ENCODE peak calls at places on chromosomes 4 and X, in ten cellular contexts. One of them, this sample, is unnamed. For H3K9me3, the result is how much of the 10 kb centered on the place peaks cover.

GRCh38 chr4:83961575-83961974 is 425.7 kb downstream of the GPAT3 start:
- DNase-seq in fibroblast of lung: peak
- DNase-seq in IMR-90: peak
- DNase-seq in psoas muscle: no peak
- DNase-seq in CD8-positive, alpha-beta T cell: no peak
- DNase-seq in K562: no peak
- DNase-seq in HCT116: no peak
- DNase-seq in heart right ventricle: no peak
- DNase-seq in lung: no peak
- DNase-seq in CD4-positive, CD25-positive, alpha-beta regulatory T cell: no peak
- DNase-seq in this sample: no peak

GRCh38 chrX:47456080-47456479 is 26.9 kb downstream of the ZNF41 start:
- DNase-seq in fibroblast of lung: no peak
- DNase-seq in IMR-90: no peak
- DNase-seq in psoas muscle: peak
- DNase-seq in CD8-positive, alpha-beta T cell: no peak
- DNase-seq in K562: no peak
- DNase-seq in HCT116: no peak
- DNase-seq in heart right ventricle: peak
- DNase-seq in lung: no peak
- DNase-seq in CD4-positive, CD25-positive, alpha-beta regulatory T cell: no peak
- DNase-seq in this sample: no peak

GRCh38 chr4:140529434-140529833 is 5.5 kb downstream of the ELMOD2 start:
- DNase-seq in fibroblast of lung: no peak
- DNase-seq in IMR-90: no peak
- DNase-seq in psoas muscle: no peak
- DNase-seq in CD8-positive, alpha-beta T cell: no peak
- DNase-seq in K562: no peak
- DNase-seq in HCT116: no peak
- DNase-seq in heart right ventricle: no peak
- DNase-seq in lung: no peak
- DNase-seq in CD4-positive, CD25-positive, alpha-beta regulatory T cell: no peak
- DNase-seq in this sample: no peak

GRCh38 chr4:5972571-5972970 is 45.7 kb downstream of the C4orf50 start:
- DNase-seq in fibroblast of lung: no peak
- DNase-seq in IMR-90: no peak
- DNase-seq in psoas muscle: no peak
- DNase-seq in CD8-positive, alpha-beta T cell: no peak
- DNase-seq in K562: no peak
- DNase-seq in HCT116: no peak
- DNase-seq in heart right ventricle: no peak
- DNase-seq in lung: no peak
- DNase-seq in CD4-positive, CD25-positive, alpha-beta regulatory T cell: no peak
- DNase-seq in this sample: no peak

GRCh38 chr4:163846008-163846407 is 351.5 kb downstream of the TMA16 start:
- DNase-seq in fibroblast of lung: no peak
- DNase-seq in IMR-90: no peak
- DNase-seq in psoas muscle: no peak
- DNase-seq in CD8-positive, alpha-beta T cell: no peak
- DNase-seq in K562: no peak
- DNase-seq in HCT116: no peak
- DNase-seq in heart right ventricle: no peak
- DNase-seq in lung: no peak
- DNase-seq in CD4-positive, CD25-positive, alpha-beta regulatory T cell: no peak
- DNase-seq in this sample: no peak

GRCh38 chrX:65035451-65035779 is 59.2 kb upstream of the ZC4H2 start:
- DNase-seq in fibroblast of lung: peak
- DNase-seq in IMR-90: peak
- DNase-seq in psoas muscle: peak
- DNase-seq in CD8-positive, alpha-beta T cell: no peak
- DNase-seq in K562: peak
- DNase-seq in HCT116: no peak
- DNase-seq in heart right ventricle: peak
- DNase-seq in lung: no peak
- DNase-seq in CD4-positive, CD25-positive, alpha-beta regulatory T cell: no peak
- DNase-seq in this sample: no peak

GRCh38 chr4:84238247-84239090 is 260.6 kb downstream of the NKX6-1 start:
- DNase-seq in fibroblast of lung: peak
- DNase-seq in IMR-90: peak
- DNase-seq in psoas muscle: no peak
- DNase-seq in CD8-positive, alpha-beta T cell: no peak
- DNase-seq in K562: no peak
- DNase-seq in HCT116: no peak
- DNase-seq in heart right ventricle: no peak
- DNase-seq in lung: no peak
- DNase-seq in CD4-positive, CD25-positive, alpha-beta regulatory T cell: no peak
- DNase-seq in this sample: no peak

GRCh38 chrX:12690646-12691045 is 100.6 kb upstream of the PRPS2 start:
- DNase-seq in fibroblast of lung: no peak
- DNase-seq in IMR-90: no peak
- DNase-seq in psoas muscle: no peak
- DNase-seq in CD8-positive, alpha-beta T cell: no peak
- DNase-seq in K562: no peak
- DNase-seq in HCT116: no peak
- DNase-seq in heart right ventricle: no peak
- DNase-seq in lung: no peak
- DNase-seq in CD4-positive, CD25-positive, alpha-beta regulatory T cell: no peak
- DNase-seq in this sample: no peak

GRCh38 chr4:106343865-106344264 is 24.7 kb downstream of the GIMD1 start:
- DNase-seq in fibroblast of lung: no peak
- DNase-seq in IMR-90: no peak
- DNase-seq in psoas muscle: no peak
- DNase-seq in CD8-positive, alpha-beta T cell: no peak
- DNase-seq in K562: no peak
- DNase-seq in HCT116: no peak
- DNase-seq in heart right ventricle: no peak
- DNase-seq in lung: no peak
- DNase-seq in CD4-positive, CD25-positive, alpha-beta regulatory T cell: no peak
- DNase-seq in this sample: no peak

GRCh38 chrX:77514177-77514576 is 67.0 kb downstream of the FGF16 start:
- DNase-seq in fibroblast of lung: no peak
- DNase-seq in IMR-90: no peak
- DNase-seq in psoas muscle: no peak
- DNase-seq in CD8-positive, alpha-beta T cell: no peak
- DNase-seq in K562: no peak
- DNase-seq in HCT116: no peak
- DNase-seq in heart right ventricle: no peak
- DNase-seq in lung: no peak
- DNase-seq in CD4-positive, CD25-positive, alpha-beta regulatory T cell: no peak
- DNase-seq in this sample: no peak
- H3K9me3 ChIP-seq in fibroblast of lung: under half
- H3K9me3 ChIP-seq in IMR-90: under half
- H3K9me3 ChIP-seq in psoas muscle: under half
- H3K9me3 ChIP-seq in CD8-positive, alpha-beta T cell: under half
- H3K9me3 ChIP-seq in K562: under half
- H3K9me3 ChIP-seq in HCT116: under half
- H3K9me3 ChIP-seq in heart right ventricle: under half
- H3K9me3 ChIP-seq in lung: under half
- H3K9me3 ChIP-seq in CD4-positive, CD25-positive, alpha-beta regulatory T cell: under half
- H3K9me3 ChIP-seq in this sample: under half

GRCh38 chr4:8494218-8494617 is 53.6 kb downstream of the TRMT44 start:
- DNase-seq in fibroblast of lung: no peak
- DNase-seq in IMR-90: no peak
- DNase-seq in psoas muscle: no peak
- DNase-seq in CD8-positive, alpha-beta T cell: no peak
- DNase-seq in K562: no peak
- DNase-seq in HCT116: no peak
- DNase-seq in heart right ventricle: no peak
- DNase-seq in lung: no peak
- DNase-seq in CD4-positive, CD25-positive, alpha-beta regulatory T cell: no peak
- DNase-seq in this sample: no peak

GRCh38 chr4:8494983-8495548 is 54.5 kb downstream of the TRMT44 start:
- DNase-seq in fibroblast of lung: no peak
- DNase-seq in IMR-90: no peak
- DNase-seq in psoas muscle: no peak
- DNase-seq in CD8-positive, alpha-beta T cell: no peak
- DNase-seq in K562: no peak
- DNase-seq in HCT116: no peak
- DNase-seq in heart right ventricle: no peak
- DNase-seq in lung: no peak
- DNase-seq in CD4-positive, CD25-positive, alpha-beta regulatory T cell: no peak
- DNase-seq in this sample: no peak

GRCh38 chr4:8497762-8498161 is 57.2 kb downstream of the TRMT44 start:
- DNase-seq in fibroblast of lung: no peak
- DNase-seq in IMR-90: no peak
- DNase-seq in psoas muscle: no peak
- DNase-seq in CD8-positive, alpha-beta T cell: no peak
- DNase-seq in K562: no peak
- DNase-seq in HCT116: no peak
- DNase-seq in heart right ventricle: no peak
- DNase-seq in lung: no peak
- DNase-seq in CD4-positive, CD25-positive, alpha-beta regulatory T cell: no peak
- DNase-seq in this sample: no peak

GRCh38 chr4:8495803-8496202 is 55.2 kb downstream of the TRMT44 start:
- DNase-seq in fibroblast of lung: no peak
- DNase-seq in IMR-90: no peak
- DNase-seq in psoas muscle: no peak
- DNase-seq in CD8-positive, alpha-beta T cell: no peak
- DNase-seq in K562: peak
- DNase-seq in HCT116: no peak
- DNase-seq in heart right ventricle: no peak
- DNase-seq in lung: no peak
- DNase-seq in CD4-positive, CD25-positive, alpha-beta regulatory T cell: no peak
- DNase-seq in this sample: no peak

GRCh38 chr4:8493484-8493883 is 52.9 kb downstream of the TRMT44 start:
- DNase-seq in fibroblast of lung: no peak
- DNase-seq in IMR-90: no peak
- DNase-seq in psoas muscle: no peak
- DNase-seq in CD8-positive, alpha-beta T cell: no peak
- DNase-seq in K562: no peak
- DNase-seq in HCT116: no peak
- DNase-seq in heart right ventricle: no peak
- DNase-seq in lung: no peak
- DNase-seq in CD4-positive, CD25-positive, alpha-beta regulatory T cell: no peak
- DNase-seq in this sample: no peak
- H3K9me3 ChIP-seq in fibroblast of lung: under half
- H3K9me3 ChIP-seq in IMR-90: under half
- H3K9me3 ChIP-seq in psoas muscle: under half
- H3K9me3 ChIP-seq in CD8-positive, alpha-beta T cell: under half
- H3K9me3 ChIP-seq in K562: under half
- H3K9me3 ChIP-seq in HCT116: under half
- H3K9me3 ChIP-seq in heart right ventricle: under half
- H3K9me3 ChIP-seq in lung: under half
- H3K9me3 ChIP-seq in CD4-positive, CD25-positive, alpha-beta regulatory T cell: under half
- H3K9me3 ChIP-seq in this sample: under half

GRCh38 chrX:102669526-102669925 is 18.2 kb downstream of the GPRASP1 start:
- DNase-seq in fibroblast of lung: peak
- DNase-seq in IMR-90: no peak
- DNase-seq in psoas muscle: no peak
- DNase-seq in CD8-positive, alpha-beta T cell: no peak
- DNase-seq in K562: no peak
- DNase-seq in HCT116: no peak
- DNase-seq in heart right ventricle: no peak
- DNase-seq in lung: no peak
- DNase-seq in CD4-positive, CD25-positive, alpha-beta regulatory T cell: no peak
- DNase-seq in this sample: no peak

DNA sequence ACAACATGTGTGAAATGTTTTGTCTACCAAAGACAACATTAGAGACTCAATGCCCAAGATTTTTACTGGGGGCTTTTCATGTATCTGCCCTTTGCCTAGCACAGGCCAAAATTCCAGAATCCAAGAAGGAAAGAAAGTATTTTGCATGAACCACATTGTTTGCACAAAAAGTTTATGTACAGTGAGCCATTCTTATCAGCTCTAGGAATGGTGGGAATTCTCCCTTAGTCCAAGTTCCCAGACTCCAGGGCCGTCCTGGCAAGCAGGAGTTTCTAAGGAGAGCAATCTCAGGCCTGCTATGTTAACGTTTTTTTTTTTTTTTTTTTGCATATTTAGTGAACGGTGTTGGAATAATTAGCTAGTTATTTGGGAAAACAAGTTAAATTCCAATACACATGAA is 21.6 kb downstream of the GPRASP1 start:
- DNase-seq in fibroblast of lung: peak
- DNase-seq in IMR-90: peak
- DNase-seq in psoas muscle: no peak
- DNase-seq in CD8-positive, alpha-beta T cell: no peak
- DNase-seq in K562: no peak
- DNase-seq in HCT116: no peak
- DNase-seq in heart right ventricle: no peak
- DNase-seq in lung: no peak
- DNase-seq in CD4-positive, CD25-positive, alpha-beta regulatory T cell: no peak
- DNase-seq in this sample: no peak
- H3K9me3 ChIP-seq in fibroblast of lung: under half
- H3K9me3 ChIP-seq in IMR-90: under half
- H3K9me3 ChIP-seq in psoas muscle: under half
- H3K9me3 ChIP-seq in CD8-positive, alpha-beta T cell: under half
- H3K9me3 ChIP-seq in K562: under half
- H3K9me3 ChIP-seq in HCT116: under half
- H3K9me3 ChIP-seq in heart right ventricle: under half
- H3K9me3 ChIP-seq in lung: under half
- H3K9me3 ChIP-seq in CD4-positive, CD25-positive, alpha-beta regulatory T cell: under half
- H3K9me3 ChIP-seq in this sample: under half

DNA sequence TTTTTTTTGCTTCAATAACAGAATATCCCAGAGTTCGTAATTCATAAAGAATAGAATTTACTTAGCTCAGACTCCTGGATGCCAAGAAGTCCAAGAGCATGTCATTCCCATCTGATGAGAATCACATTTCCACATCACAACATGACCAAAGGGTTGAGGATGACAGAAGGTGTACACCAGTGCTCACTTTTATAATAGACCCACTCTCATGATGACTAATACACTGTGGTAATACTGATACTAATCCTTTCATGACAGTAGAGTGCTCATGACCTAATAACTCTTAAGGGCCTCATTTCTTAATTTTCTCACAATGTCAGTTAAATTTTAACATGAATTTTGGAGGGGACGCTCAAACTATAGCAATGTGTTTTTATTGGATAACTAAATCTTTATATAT is 69.2 kb downstream of the ZNF732 start:
- DNase-seq in fibroblast of lung: no peak
- DNase-seq in IMR-90: no peak
- DNase-seq in psoas muscle: no peak
- DNase-seq in CD8-positive, alpha-beta T cell: no peak
- DNase-seq in K562: no peak
- DNase-seq in HCT116: no peak
- DNase-seq in heart right ventricle: no peak
- DNase-seq in lung: no peak
- DNase-seq in CD4-positive, CD25-positive, alpha-beta regulatory T cell: no peak
- DNase-seq in this sample: no peak
- H3K9me3 ChIP-seq in fibroblast of lung: under half
- H3K9me3 ChIP-seq in IMR-90: under half
- H3K9me3 ChIP-seq in psoas muscle: under half
- H3K9me3 ChIP-seq in CD8-positive, alpha-beta T cell: under half
- H3K9me3 ChIP-seq in K562: under half
- H3K9me3 ChIP-seq in HCT116: under half
- H3K9me3 ChIP-seq in heart right ventricle: under half
- H3K9me3 ChIP-seq in lung: under half
- H3K9me3 ChIP-seq in CD4-positive, CD25-positive, alpha-beta regulatory T cell: under half
- H3K9me3 ChIP-seq in this sample: under half

GRCh38 chrX:18661273-18661672 is 10.6 kb downstream of the RS1 start:
- DNase-seq in fibroblast of lung: no peak
- DNase-seq in IMR-90: no peak
- DNase-seq in psoas muscle: no peak
- DNase-seq in CD8-positive, alpha-beta T cell: no peak
- DNase-seq in K562: no peak
- DNase-seq in HCT116: no peak
- DNase-seq in heart right ventricle: no peak
- DNase-seq in lung: no peak
- DNase-seq in CD4-positive, CD25-positive, alpha-beta regulatory T cell: no peak
- DNase-seq in this sample: no peak
- H3K9me3 ChIP-seq in fibroblast of lung: under half
- H3K9me3 ChIP-seq in IMR-90: under half
- H3K9me3 ChIP-seq in psoas muscle: under half
- H3K9me3 ChIP-seq in CD8-positive, alpha-beta T cell: under half
- H3K9me3 ChIP-seq in K562: under half
- H3K9me3 ChIP-seq in HCT116: under half
- H3K9me3 ChIP-seq in heart right ventricle: under half
- H3K9me3 ChIP-seq in lung: under half
- H3K9me3 ChIP-seq in CD4-positive, CD25-positive, alpha-beta regulatory T cell: under half
- H3K9me3 ChIP-seq in this sample: under half

GRCh38 chr4:42513748-42514490 is 116.6 kb downstream of the SHISA3 start:
- DNase-seq in fibroblast of lung: no peak
- DNase-seq in IMR-90: no peak
- DNase-seq in psoas muscle: no peak
- DNase-seq in CD8-positive, alpha-beta T cell: no peak
- DNase-seq in K562: no peak
- DNase-seq in HCT116: no peak
- DNase-seq in heart right ventricle: no peak
- DNase-seq in lung: no peak
- DNase-seq in CD4-positive, CD25-positive, alpha-beta regulatory T cell: no peak
- DNase-seq in this sample: no peak
- H3K9me3 ChIP-seq in fibroblast of lung: under half
- H3K9me3 ChIP-seq in IMR-90: under half
- H3K9me3 ChIP-seq in psoas muscle: under half
- H3K9me3 ChIP-seq in CD8-positive, alpha-beta T cell: under half
- H3K9me3 ChIP-seq in K562: under half
- H3K9me3 ChIP-seq in HCT116: under half
- H3K9me3 ChIP-seq in heart right ventricle: under half
- H3K9me3 ChIP-seq in lung: under half
- H3K9me3 ChIP-seq in CD4-positive, CD25-positive, alpha-beta regulatory T cell: under half
- H3K9me3 ChIP-seq in this sample: under half

This sample was measured in pancreas.